ENCODE peak calls at places on chromosome 21, in nine cellular contexts. K is RWPE2, Y is Panc1, E is heart left ventricle, J is cardiac muscle cell, P is kidney epithelial cell, Q is pancreas, H is left ventricle myocardium inferior, I is neural progenitor cell. O is an unnamed sample. For H3K27me3, the result is how much of the 10 kb centered on the place peaks cover.

GRCh38 chr21:15005391-15005790 is 59.4 kb downstream of the NRIP1 start:
- DNase-seq in K (no peak), Y (no peak), E (no peak), J (peak), P (no peak), Q (no peak), H (no peak), I (peak), O (no peak)

GRCh38 chr21:38804617-38805281 is 980 bp upstream of the ETS2 start:
- DNase-seq in K (no peak), Y (no peak), E (peak), J (peak), P (no peak), Q (peak), H (peak), I (no peak), O (no peak)

GRCh38 chr21:38839683-38840286 is 34.1 kb downstream of the ETS2 start:
- DNase-seq in K (no peak), Y (no peak), E (no peak), J (no peak), P (peak), Q (no peak), H (no peak), I (no peak), O (no peak)

GRCh38 chr21:15264084-15264483 is 199.3 kb upstream of the NRIP1 start:
- DNase-seq in K (no peak), Y (no peak), E (no peak), J (no peak), P (no peak), Q (no peak), H (no peak), I (no peak), O (no peak)

GRCh38 chr21:29342394-29342957 is 43.8 kb downstream of the BACH1 start:
- DNase-seq in K (peak), Y (no peak), E (peak), J (no peak), P (peak), Q (peak), H (peak), I (no peak), O (peak)

GRCh38 chr21:33541105-33541711 is 709 bp downstream of the GART start:
- DNase-seq in K (no peak), Y (peak), E (no peak), J (no peak), P (no peak), Q (no peak), H (no peak), I (peak), O (peak)

GRCh38 chr21:15514073-15514946 is 215.5 kb upstream of the USP25 start:
- DNase-seq in K (no peak), Y (no peak), E (no peak), J (no peak), P (no peak), Q (no peak), H (no peak), I (no peak), O (peak)

GRCh38 chr21:26961704-26962103 is 5.2 kb downstream of the ADAMTS5 start:
- DNase-seq in K (no peak), Y (no peak), E (no peak), J (no peak), P (no peak), Q (no peak), H (no peak), I (peak), O (no peak)

GRCh38 chr21:46457801-46458314 is 833 bp upstream of the DIP2A start:
- DNase-seq in K (no peak), Y (no peak), E (peak), J (peak), P (no peak), Q (no peak), H (peak), I (no peak), O (no peak)

GRCh38 chr21:40902299-40902698 is 55.3 kb upstream of the DSCAM start:
- DNase-seq in K (no peak), Y (no peak), E (no peak), J (no peak), P (no peak), Q (no peak), H (no peak), I (no peak), O (no peak)

GRCh38 chr21:40047993-40048730 is 180.9 kb downstream of the PCP4 start:
- DNase-seq in K (no peak), Y (no peak), E (no peak), J (no peak), P (no peak), Q (no peak), H (no peak), I (no peak), O (no peak)

GRCh38 chr21:45406801-45407628 is 2.0 kb downstream of the COL18A1 start:
- DNase-seq in K (peak), Y (no peak), E (peak), J (peak), P (no peak), Q (peak), H (peak), I (peak), O (no peak)
- TF ChIP-seq CTCF in K (no peak), Y (no peak), E (no peak), J (peak), P (no peak), Q (no peak), H (no peak), I (peak), O (no peak)

GRCh38 chr21:30717105-30717504 is 1.5 kb downstream of the KRTAP21-3 start:
- DNase-seq in K (no peak), Y (no peak), E (no peak), J (no peak), P (no peak), Q (no peak), H (no peak), I (no peak), O (no peak)
- H3K4me3 ChIP-seq in K (no peak), Y (no peak), E (no peak), J (no peak), P (no peak), Q (no peak), H (no peak), I (no peak), O (no peak)

DNA sequence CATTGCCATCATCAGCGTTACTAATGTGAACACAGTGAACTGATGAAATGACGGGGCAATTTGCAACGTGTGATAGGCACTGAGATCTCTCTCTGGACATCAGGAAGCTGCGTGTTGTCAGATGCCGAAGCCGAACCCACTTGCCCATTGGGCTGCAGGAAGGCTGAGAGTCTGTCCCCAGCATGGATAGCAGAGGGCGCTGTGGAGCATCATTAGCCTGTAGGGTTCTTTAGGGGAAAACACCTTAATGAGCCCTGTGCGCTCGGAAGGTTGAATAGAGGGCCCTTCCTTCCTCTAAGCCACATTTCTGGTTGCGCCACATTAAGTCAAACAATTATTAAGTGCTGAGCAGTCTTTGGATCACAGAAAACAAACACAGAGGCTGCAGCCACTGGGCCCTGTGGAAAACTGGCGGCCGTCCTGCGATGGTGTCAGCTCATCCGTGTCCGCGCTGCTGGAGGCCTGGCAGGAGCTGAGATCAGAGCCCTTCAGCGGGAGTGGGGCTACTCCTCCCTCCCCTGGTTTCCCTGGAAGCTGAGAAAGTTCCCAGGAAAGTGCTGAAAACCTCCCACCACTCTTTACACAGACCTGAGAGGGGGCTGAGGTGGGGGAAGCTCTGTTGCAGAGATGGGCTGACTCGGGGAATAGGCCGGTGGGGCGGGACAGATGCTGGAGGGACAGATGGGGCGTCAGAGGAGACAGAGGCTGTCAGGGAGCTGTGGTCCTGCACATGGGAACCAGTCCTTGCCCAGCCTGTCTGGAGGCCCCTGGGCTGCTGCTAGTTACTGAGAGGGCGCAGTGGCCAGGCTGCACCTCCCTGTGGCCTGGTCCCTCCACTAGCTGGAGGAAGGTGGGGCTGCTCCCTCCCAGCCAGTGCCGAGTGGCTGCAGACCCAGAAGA is 12.7 kb downstream of the TFF2 start:
- DNase-seq in K (no peak), Y (peak), E (no peak), J (peak), P (peak), Q (peak), H (peak), I (peak), O (no peak)
- H3K27me3 ChIP-seq in K (under half), Y (under half), E (under half), J (under half), P (under half), Q (under half), H (under half), I (under half), O (under half)

DNA sequence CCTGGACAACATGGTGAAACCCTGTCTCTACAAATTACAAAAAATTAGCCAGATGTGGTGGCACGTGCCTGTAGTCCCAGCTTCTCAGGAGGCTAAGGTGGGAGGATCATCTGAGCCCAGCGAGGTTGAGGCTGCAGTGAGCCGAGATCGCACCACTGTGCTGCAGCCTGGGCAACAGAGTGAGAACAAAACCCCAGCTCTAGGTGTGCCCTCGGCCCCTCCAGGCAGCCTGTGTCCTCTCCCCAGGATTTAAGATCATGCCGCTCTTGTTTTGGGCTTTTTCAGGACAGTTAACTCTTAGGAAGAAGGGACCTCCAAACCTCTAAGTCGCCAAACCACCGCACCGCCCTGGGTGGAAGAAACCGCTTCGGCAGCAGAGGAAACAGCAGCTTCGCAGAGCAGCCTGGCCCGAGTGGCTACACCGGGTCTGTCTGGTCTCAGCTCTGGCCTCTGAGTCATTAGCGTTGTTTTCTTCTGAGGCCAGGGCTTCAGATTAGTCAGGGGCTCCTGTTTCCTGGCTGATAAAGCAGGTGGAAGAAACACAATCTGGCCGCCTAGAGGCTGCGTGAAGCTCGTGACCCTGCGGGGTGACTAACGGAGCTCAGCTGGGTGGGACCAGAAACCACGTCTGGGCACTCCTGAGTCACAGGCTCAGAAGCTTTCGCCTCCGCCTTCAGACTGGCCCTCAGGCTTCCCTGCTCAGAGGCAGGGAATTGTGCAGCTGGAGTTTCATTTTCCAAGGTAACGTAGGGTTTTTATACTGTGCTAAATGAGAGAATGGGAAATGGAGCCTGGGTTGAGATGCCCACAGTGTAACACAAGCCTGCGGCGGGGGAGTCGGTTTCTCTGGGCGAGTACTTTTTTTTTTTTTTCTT is 44.7 kb downstream of the CHAF1B start:
- DNase-seq in K (peak), Y (peak), E (peak), J (peak), P (peak), Q (peak), H (peak), I (peak), O (peak)
- TF ChIP-seq CTCF in K (peak), Y (no peak), E (no peak), J (peak), P (peak), Q (no peak), H (no peak), I (peak), O (peak)

GRCh38 chr21:36209626-36210171 is 53.1 kb downstream of the DOP1B start:
- DNase-seq in K (no peak), Y (peak), E (no peak), J (peak), P (no peak), Q (no peak), H (no peak), I (peak), O (no peak)

GRCh38 chr21:36208326-36209013 is 51.8 kb downstream of the DOP1B start:
- DNase-seq in K (no peak), Y (no peak), E (no peak), J (no peak), P (no peak), Q (no peak), H (no peak), I (no peak), O (no peak)

GRCh38 chr21:36211660-36212512 is 55.3 kb downstream of the DOP1B start:
- DNase-seq in K (no peak), Y (no peak), E (no peak), J (no peak), P (peak), Q (no peak), H (no peak), I (no peak), O (no peak)

GRCh38 chr21:36210779-36211659 is 54.4 kb downstream of the DOP1B start:
- DNase-seq in K (no peak), Y (no peak), E (no peak), J (no peak), P (no peak), Q (no peak), H (no peak), I (peak), O (no peak)

DNA sequence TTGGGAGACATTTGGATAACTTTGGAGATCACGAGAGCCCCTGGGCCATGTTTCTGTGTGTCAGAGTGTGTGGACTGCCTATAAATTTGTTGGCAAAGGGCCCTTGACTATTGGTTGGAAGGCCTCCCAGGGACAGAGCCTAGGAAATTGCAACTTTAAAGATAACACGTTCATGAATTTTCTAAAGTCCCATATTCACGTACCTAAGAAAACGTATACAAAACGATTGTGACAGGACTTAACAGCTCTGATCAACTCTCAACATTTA is 55.8 kb downstream of the DOP1B start:
- DNase-seq in K (no peak), Y (no peak), E (no peak), J (no peak), P (no peak), Q (no peak), H (no peak), I (no peak), O (no peak)
- H3K4me3 ChIP-seq in K (no peak), Y (no peak), E (no peak), J (no peak), P (no peak), Q (no peak), H (no peak), I (no peak), O (no peak)

DNA sequence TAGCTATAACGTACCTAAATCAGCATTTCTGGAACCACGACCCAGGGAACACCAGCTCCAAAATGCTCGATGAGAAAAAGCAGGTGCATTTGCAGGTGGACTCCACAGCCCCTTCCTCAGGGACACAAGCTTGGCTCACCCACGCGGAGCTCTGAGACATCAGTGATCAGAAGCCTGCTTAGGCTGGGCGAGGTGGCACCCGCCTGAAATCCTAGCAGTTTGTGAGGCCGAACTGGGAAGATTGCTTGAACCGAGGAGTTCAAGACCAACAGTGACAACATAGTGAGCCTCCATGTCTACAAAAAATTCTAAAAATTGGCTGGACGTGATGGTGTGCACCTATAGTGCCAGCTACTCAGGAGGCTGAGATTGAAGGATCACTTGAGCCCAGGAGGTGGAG is 2.5 kb upstream of the TSPEAR start:
- DNase-seq in K (no peak), Y (no peak), E (no peak), J (no peak), P (no peak), Q (no peak), H (no peak), I (no peak), O (no peak)
- H3K27me3 ChIP-seq in K (half or more), Y (under half), E (under half), J (half or more), P (half or more), Q (under half), H (half or more), I (half or more), O (under half)

GRCh38 chr21:41933259-41934079 is 20.3 kb downstream of the C2CD2 start:
- DNase-seq in K (no peak), Y (no peak), E (no peak), J (no peak), P (no peak), Q (peak), H (no peak), I (no peak), O (no peak)
- TF ChIP-seq CTCF in K (peak), Y (peak), E (peak), J (peak), P (peak), Q (no peak), H (peak), I (no peak), O (no peak)

DNA sequence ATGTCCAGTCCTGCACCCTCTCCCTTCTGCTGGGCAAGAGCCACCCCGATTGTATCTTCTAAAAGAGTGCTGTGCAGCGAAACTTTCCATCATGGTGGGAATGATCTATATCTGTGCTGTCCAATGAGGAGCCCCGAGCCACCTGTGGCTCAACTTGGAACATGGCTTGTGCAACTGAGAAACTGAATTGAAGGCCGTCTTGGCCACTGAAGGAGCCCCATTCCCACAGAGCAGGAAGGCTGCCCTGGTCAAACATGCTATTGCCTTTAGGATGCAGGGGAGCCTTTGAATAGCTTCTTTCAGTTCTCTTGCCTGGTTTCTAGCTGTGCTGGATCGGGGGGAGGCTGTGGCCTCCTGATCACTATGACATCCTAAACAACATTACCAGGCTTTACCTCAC is 427.6 kb downstream of the SETD4 start:
- DNase-seq in K (no peak), Y (no peak), E (no peak), J (no peak), P (no peak), Q (no peak), H (no peak), I (no peak), O (no peak)
- H3K4me3 ChIP-seq in K (no peak), Y (no peak), E (no peak), J (no peak), P (no peak), Q (no peak), H (no peak), I (no peak), O (no peak)

GRCh38 chr21:37005548-37006242 is 807 bp upstream of the RIPPLY3 start:
- DNase-seq in K (no peak), Y (no peak), E (no peak), J (no peak), P (no peak), Q (no peak), H (no peak), I (peak), O (no peak)

GRCh38 chr21:37008705-37009104 is 2.2 kb downstream of the RIPPLY3 start:
- DNase-seq in K (no peak), Y (no peak), E (no peak), J (no peak), P (no peak), Q (no peak), H (no peak), I (peak), O (no peak)

GRCh38 chr21:37009740-37010341 is 3.3 kb downstream of the RIPPLY3 start:
- DNase-seq in K (peak), Y (peak), E (peak), J (peak), P (peak), Q (peak), H (peak), I (peak), O (peak)

GRCh38 chr21:37006243-37006520 is 320 bp upstream of the RIPPLY3 start:
- DNase-seq in K (no peak), Y (no peak), E (no peak), J (no peak), P (no peak), Q (no peak), H (no peak), I (no peak), O (no peak)

GRCh38 chr21:37006521-37007291 is at the start of gene RIPPLY3:
- DNase-seq in K (no peak), Y (no peak), E (no peak), J (peak), P (no peak), Q (no peak), H (no peak), I (peak), O (no peak)
- H3K27me3 ChIP-seq in K (under half), Y (under half), E (under half), J (half or more), P (under half), Q (under half), H (half or more), I (half or more), O (under half)

GRCh38 chr21:45102391-45102932 is 28.1 kb downstream of the ADARB1 start:
- DNase-seq in K (no peak), Y (no peak), E (no peak), J (no peak), P (no peak), Q (no peak), H (no peak), I (no peak), O (no peak)
- TF ChIP-seq CTCF in K (peak), Y (peak), E (peak), J (peak), P (no peak), Q (no peak), H (peak), I (peak), O (peak)

O was measured in GM06990.